ENCODE peak calls at places on chromosome 13, in six cellular contexts. M is psoas muscle, I is astrocyte, E is tibial artery, K is BE2C, T is gastrocnemius medialis. G is an unnamed sample. For H3K36me3, the result is how much of the 10 kb centered on the place peaks cover.

GRCh38 chr13:57633950-57634828 is 2.6 kb downstream of the PCDH17 start:
- DNase-seq in M (no peak), I (peak), E (peak), K (peak), T (no peak), G (no peak)

GRCh38 chr13:24693862-24694471 is 13.8 kb downstream of the ATP12A start:
- DNase-seq in M (peak), I (no peak), E (peak), K (peak), T (peak), G (no peak)

GRCh38 chr13:26538363-26539317 is 18.8 kb upstream of the WASF3 start:
- DNase-seq in M (no peak), I (no peak), E (no peak), K (no peak), T (no peak), G (no peak)

GRCh38 chr13:22926176-22927007 is 254.4 kb upstream of the SGCG start:
- DNase-seq in M (peak), I (peak), E (no peak), K (no peak), T (peak), G (peak)

GRCh38 chr13:95948646-95949045 is 104.6 kb downstream of the UGGT2 start:
- DNase-seq in M (no peak), I (peak), E (no peak), K (peak), T (no peak), G (no peak)

GRCh38 chr13:79935121-79935520 is 405.8 kb downstream of the SPRY2 start:
- DNase-seq in M (no peak), I (no peak), E (no peak), K (no peak), T (no peak), G (no peak)

GRCh38 chr13:97495678-97496077 is 61.7 kb downstream of the RAP2A start:
- DNase-seq in M (no peak), I (no peak), E (no peak), K (no peak), T (no peak), G (no peak)

GRCh38 chr13:97574926-97575325 is 141.0 kb downstream of the RAP2A start:
- DNase-seq in M (no peak), I (no peak), E (no peak), K (peak), T (no peak), G (no peak)

GRCh38 chr13:77810430-77810829 is 108.2 kb downstream of the EDNRB start:
- DNase-seq in M (no peak), I (peak), E (no peak), K (no peak), T (no peak), G (no peak)

GRCh38 chr13:80180745-80181144 is 160.2 kb downstream of the SPRY2 start:
- DNase-seq in M (no peak), I (no peak), E (no peak), K (no peak), T (no peak), G (no peak)

GRCh38 chr13:92826197-92826596 is 400.4 kb upstream of the GPC6 start:
- DNase-seq in M (no peak), I (peak), E (no peak), K (no peak), T (no peak), G (no peak)

GRCh38 chr13:45162821-45163220 is 38.0 kb downstream of the KCTD4 start:
- DNase-seq in M (no peak), I (peak), E (no peak), K (no peak), T (no peak), G (peak)

GRCh38 chr13:41306271-41307150 is 4.6 kb upstream of the NAA16 start:
- DNase-seq in M (no peak), I (peak), E (no peak), K (no peak), T (no peak), G (no peak)

GRCh38 chr13:56332671-56333070 is 808.0 kb upstream of the PRR20A start:
- DNase-seq in M (no peak), I (no peak), E (no peak), K (no peak), T (no peak), G (no peak)

GRCh38 chr13:27790523-27790922 is 1.8 kb upstream of the GSX1 start:
- DNase-seq in M (no peak), I (no peak), E (no peak), K (no peak), T (no peak), G (no peak)

GRCh38 chr13:90686438-90686837 is 661.0 kb upstream of the MIR17HG start:
- DNase-seq in M (no peak), I (peak), E (no peak), K (no peak), T (no peak), G (peak)

GRCh38 chr13:70623260-70623659 is 515.0 kb upstream of the KLHL1 start:
- DNase-seq in M (no peak), I (peak), E (no peak), K (no peak), T (no peak), G (no peak)
- TF ChIP-seq CTCF in M (no peak), I (peak), E (peak), K (peak), T (peak), G (peak)

GRCh38 chr13:110182461-110182860 is 124.5 kb downstream of the COL4A1 start:
- DNase-seq in M (no peak), I (no peak), E (no peak), K (no peak), T (no peak), G (no peak)
- H3K36me3 ChIP-seq in M (half or more), I (half or more), E (half or more), K (under half), T (under half), G (under half)

DNA sequence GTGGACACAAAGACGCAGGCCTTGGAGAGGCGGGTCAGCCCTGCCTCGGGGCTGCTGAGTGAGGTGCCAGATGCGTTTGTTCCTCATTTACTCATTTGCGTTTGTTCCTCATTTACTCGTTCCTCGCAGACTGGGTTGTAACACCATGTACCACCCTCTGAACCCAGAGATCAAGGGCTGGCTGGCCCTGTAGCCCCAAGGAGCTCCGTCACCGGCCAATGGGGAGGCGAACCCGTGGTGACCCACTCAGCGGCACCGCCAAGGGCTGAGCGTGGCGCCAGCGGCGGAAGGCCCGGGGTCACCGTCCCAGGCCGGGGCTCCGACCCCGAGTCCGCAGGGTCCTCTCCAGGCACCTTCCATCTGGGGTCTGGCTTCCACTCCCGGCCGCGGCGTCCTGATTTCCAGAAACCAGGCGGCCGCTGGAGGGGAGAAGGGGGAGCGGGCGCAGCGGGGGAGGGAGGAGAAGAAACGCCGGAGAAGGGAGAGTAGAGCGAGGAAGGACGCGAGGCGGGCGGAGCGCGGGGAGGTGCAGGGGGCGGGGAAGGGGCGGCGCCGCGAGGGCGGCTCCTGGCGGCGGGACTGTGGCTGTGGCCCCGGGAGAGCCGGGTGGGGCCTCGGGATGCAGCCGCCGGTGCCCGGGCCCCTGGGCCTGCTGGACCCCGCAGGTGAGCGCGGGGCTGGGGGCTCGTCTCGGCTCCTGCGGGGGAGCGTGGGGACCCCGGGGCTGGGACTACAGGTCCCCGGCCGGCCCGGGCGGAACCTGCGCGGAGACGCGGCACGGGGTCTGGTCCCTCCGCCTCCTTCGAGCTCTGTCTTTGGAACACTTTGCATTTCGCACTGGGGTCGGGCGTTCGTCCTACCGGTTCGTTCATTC is at the start of gene TMEM255B:
- DNase-seq in M (peak), I (peak), E (peak), K (peak), T (peak), G (no peak)
- TF ChIP-seq CTCF in M (peak), I (no peak), E (peak), K (peak), T (no peak), G (no peak)

DNA sequence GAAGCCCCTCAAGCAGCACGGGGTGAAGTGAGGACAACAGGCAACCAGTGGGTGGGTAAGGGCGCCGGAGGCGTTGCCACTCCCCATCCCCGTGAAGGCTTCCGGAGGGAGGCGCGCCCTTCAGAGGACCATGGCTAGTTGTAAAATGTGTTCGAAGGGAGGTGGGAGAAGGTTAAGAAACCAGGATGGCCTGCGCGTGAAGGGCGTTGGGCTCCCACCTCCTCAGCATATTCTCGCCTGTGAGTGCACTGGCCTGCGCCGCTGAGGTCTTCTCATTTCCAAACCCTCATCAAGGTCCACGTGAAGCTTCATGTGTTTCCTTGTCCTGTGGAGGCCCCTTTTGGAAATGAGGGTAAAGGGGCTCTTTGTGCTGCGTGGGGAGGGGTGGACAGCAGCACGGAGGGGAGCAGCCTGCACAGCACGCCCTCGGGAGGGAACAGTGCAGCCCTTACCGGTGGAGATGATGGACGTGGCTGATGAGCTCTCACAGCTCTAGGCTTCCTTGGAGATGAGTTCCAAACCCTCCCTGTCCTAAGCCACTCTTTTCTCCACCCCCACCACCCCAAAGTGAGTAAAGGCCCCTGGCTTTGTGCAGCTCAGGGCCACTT is 8.5 kb downstream of the TEX29 start:
- DNase-seq in M (no peak), I (no peak), E (peak), K (no peak), T (no peak), G (no peak)
- H3K36me3 ChIP-seq in M (under half), I (under half), E (under half), K (under half), T (under half), G (under half)

GRCh38 chr13:42816538-42816937 is 35.2 kb downstream of the FAM216B start:
- DNase-seq in M (no peak), I (no peak), E (no peak), K (no peak), T (no peak), G (no peak)
- TF ChIP-seq CTCF in M (no peak), I (peak), E (no peak), K (peak), T (no peak), G (no peak)

GRCh38 chr13:110308377-110309158 is 1.5 kb downstream of the COL4A2 start:
- DNase-seq in M (no peak), I (peak), E (peak), K (no peak), T (no peak), G (no peak)
- H3K36me3 ChIP-seq in M (under half), I (under half), E (under half), K (under half), T (under half), G (under half)

DNA sequence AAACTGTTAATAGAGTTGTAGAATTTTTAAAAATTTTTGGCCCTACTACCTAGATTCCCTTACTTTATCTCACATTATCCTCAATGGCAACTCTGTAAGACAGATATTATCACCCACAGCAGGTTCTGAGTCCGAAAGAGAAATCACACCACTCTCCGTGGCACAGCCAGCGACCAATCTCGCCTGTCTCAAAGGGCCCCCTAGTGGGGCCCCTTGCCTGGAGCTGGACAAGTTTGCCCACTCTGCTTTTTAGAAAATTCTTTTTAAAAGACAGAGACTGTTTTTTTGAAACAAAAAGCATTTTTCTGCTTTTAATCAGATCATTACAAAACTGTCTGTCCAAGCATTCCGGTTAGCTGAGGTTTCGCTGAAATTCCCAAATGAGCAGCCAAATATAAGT is 21.7 kb downstream of the PHF11 start:
- DNase-seq in M (no peak), I (no peak), E (no peak), K (peak), T (no peak), G (no peak)
- TF ChIP-seq CTCF in M (no peak), I (peak), E (no peak), K (peak), T (peak), G (peak)

GRCh38 chr13:114022876-114023275 is 49.0 kb upstream of the C13orf46 start:
- DNase-seq in M (no peak), I (no peak), E (peak), K (no peak), T (no peak), G (no peak)
- H3K36me3 ChIP-seq in M (half or more), I (under half), E (half or more), K (under half), T (half or more), G (under half)

GRCh38 chr13:30572859-30573275 is 44.9 kb upstream of the USPL1 start:
- DNase-seq in M (no peak), I (peak), E (no peak), K (no peak), T (no peak), G (no peak)
- TF ChIP-seq CTCF in M (peak), I (no peak), E (no peak), K (peak), T (no peak), G (peak)

GRCh38 chr13:20016649-20017364 is 58.3 kb downstream of the ZMYM2 start:
- DNase-seq in M (no peak), I (no peak), E (no peak), K (no peak), T (no peak), G (no peak)

GRCh38 chr13:20017365-20017711 is 58.8 kb downstream of the ZMYM2 start:
- DNase-seq in M (no peak), I (no peak), E (no peak), K (no peak), T (no peak), G (no peak)

GRCh38 chr13:20024706-20025105 is 66.2 kb downstream of the ZMYM2 start:
- DNase-seq in M (no peak), I (no peak), E (no peak), K (no peak), T (no peak), G (no peak)

GRCh38 chr13:20015763-20016162 is 57.2 kb downstream of the ZMYM2 start:
- DNase-seq in M (no peak), I (no peak), E (no peak), K (no peak), T (no peak), G (no peak)

DNA sequence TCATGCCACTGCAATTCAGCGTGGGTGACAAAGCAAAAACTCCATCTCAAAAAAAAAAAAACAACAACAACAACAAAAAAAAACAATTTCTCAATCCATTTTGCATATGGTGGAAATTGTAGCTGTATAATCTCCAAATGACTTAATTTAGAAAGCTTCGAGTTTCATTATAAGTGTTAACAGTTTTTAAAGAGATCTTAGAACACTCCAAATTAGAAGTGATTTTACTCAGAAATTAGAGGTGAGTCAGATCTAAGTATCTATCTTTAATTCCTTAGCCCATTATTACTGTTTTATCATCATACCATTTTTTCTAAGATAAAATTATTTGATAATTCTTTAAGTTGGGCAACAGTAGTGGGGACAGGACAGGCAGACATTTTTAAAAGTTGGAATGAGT is 60.5 kb downstream of the ZMYM2 start:
- DNase-seq in M (no peak), I (no peak), E (no peak), K (no peak), T (no peak), G (no peak)
- H3K36me3 ChIP-seq in M (under half), I (under half), E (under half), K (under half), T (under half), G (under half)

G was measured in kidney epithelial cell.